ENCODE peak calls at places on chromosomes 13 and 19, in six cellular contexts. X is colonic mucosa; F is stimulated activated CD4-positive, alpha-beta T cell treated with anti-CD3 and anti-CD28 coated beads, Interleukin-4, amount 100 ng/mL, for 48 hours; S is left colon; U is stimulated activated naive CD8-positive, alpha-beta T cell treated with anti-CD3 and anti-CD28 coated beads, Interleukin-15, amount 100 ng/mL, for 72 hours; H is EL. V is an unnamed sample.

GRCh38 chr19:49447485-49448431 is 3.9 kb downstream of the PIH1D1 start:
- DNase-seq in X (peak), F (no peak), S (no peak), U (no peak), H (peak), V (no peak)

GRCh38 chr19:55962186-55962585 is 14.6 kb downstream of the NLRP8 start:
- DNase-seq in X (no peak), F (no peak), S (no peak), U (no peak), H (peak), V (no peak)

GRCh38 chr13:47671762-47672161 is 329.3 kb downstream of the SUCLA2 start:
- DNase-seq in X (no peak), F (no peak), S (no peak), U (no peak), H (no peak), V (no peak)

GRCh38 chr13:65093352-65093751 is 2136.8 kb downstream of the PCDH9 start:
- DNase-seq in X (no peak), F (no peak), S (no peak), U (no peak), H (no peak), V (no peak)

GRCh38 chr13:91046715-91047327 is 300.7 kb upstream of the MIR17HG start:
- DNase-seq in X (no peak), F (no peak), S (no peak), U (no peak), H (no peak), V (no peak)

GRCh38 chr19:334296-335071 is 10.1 kb downstream of the MIER2 start:
- DNase-seq in X (no peak), F (no peak), S (no peak), U (no peak), H (peak), V (no peak)

GRCh38 chr19:5961969-5962945 is 15.7 kb downstream of the RANBP3 start:
- DNase-seq in X (peak), F (no peak), S (peak), U (peak), H (no peak), V (peak)

GRCh38 chr19:55158848-55159793 is 1.6 kb upstream of the TNNI3 start:
- DNase-seq in X (no peak), F (no peak), S (no peak), U (no peak), H (peak), V (no peak)

GRCh38 chr13:97879646-97880297 is 73.7 kb upstream of the IPO5 start:
- DNase-seq in X (no peak), F (no peak), S (no peak), U (no peak), H (peak), V (no peak)

GRCh38 chr13:32737111-32737571 is 150.9 kb downstream of the PDS5B start:
- DNase-seq in X (no peak), F (no peak), S (no peak), U (peak), H (no peak), V (peak)

GRCh38 chr19:37127999-37128820 is 44.3 kb downstream of the ZNF585A start:
- DNase-seq in X (no peak), F (no peak), S (no peak), U (no peak), H (no peak), V (no peak)

GRCh38 chr13:110360598-110360997 is 53.5 kb downstream of the COL4A2 start:
- DNase-seq in X (no peak), F (no peak), S (no peak), U (no peak), H (no peak), V (no peak)

GRCh38 chr19:21697698-21698097 is 69.7 kb downstream of the ZNF100 start:
- DNase-seq in X (no peak), F (no peak), S (no peak), U (no peak), H (no peak), V (no peak)

GRCh38 chr13:20547479-20547908 is 19.5 kb upstream of the IFT88 start:
- DNase-seq in X (peak), F (no peak), S (peak), U (no peak), H (no peak), V (no peak)

GRCh38 chr19:49555600-49556411 is 24.6 kb downstream of the NOSIP start:
- DNase-seq in X (peak), F (peak), S (peak), U (peak), H (peak), V (peak)

GRCh38 chr19:50602935-50603334 is 34.7 kb upstream of the LRRC4B start:
- DNase-seq in X (no peak), F (no peak), S (no peak), U (no peak), H (no peak), V (no peak)

GRCh38 chr13:98524391-98524790 is 52.5 kb downstream of the STK24 start:
- DNase-seq in X (no peak), F (no peak), S (no peak), U (no peak), H (no peak), V (peak)

GRCh38 chr13:112822851-112823250 is 133.0 kb downstream of the ATP11A start:
- DNase-seq in X (no peak), F (no peak), S (no peak), U (no peak), H (no peak), V (no peak)

GRCh38 chr19:20103091-20103501 is 25.3 kb downstream of the ZNF90 start:
- DNase-seq in X (no peak), F (no peak), S (no peak), U (no peak), H (peak), V (no peak)

GRCh38 chr13:43058836-43059235 is 35.5 kb downstream of the DNAJC15 start:
- DNase-seq in X (no peak), F (no peak), S (no peak), U (no peak), H (no peak), V (no peak)

GRCh38 chr19:55165952-55166529 is 372 bp downstream of the DNAAF3 start:
- DNase-seq in X (peak), F (no peak), S (peak), U (peak), H (peak), V (peak)

GRCh38 chr13:41960195-41960699 is 662 bp downstream of the VWA8 start:
- DNase-seq in X (no peak), F (no peak), S (no peak), U (no peak), H (peak), V (no peak)

GRCh38 chr19:19539738-19540703 is 2.0 kb downstream of the CILP2 start:
- DNase-seq in X (peak), F (peak), S (peak), U (peak), H (peak), V (peak)

GRCh38 chr19:21398851-21399250 is 1.9 kb downstream of the ZNF493 start:
- DNase-seq in X (no peak), F (no peak), S (no peak), U (no peak), H (no peak), V (no peak)

GRCh38 chr19:1935484-1936208 is 5.3 kb upstream of the CSNK1G2 start:
- DNase-seq in X (no peak), F (no peak), S (no peak), U (no peak), H (peak), V (no peak)

GRCh38 chr13:34346626-34347025 is 528.7 kb downstream of the RFC3 start:
- DNase-seq in X (no peak), F (no peak), S (no peak), U (no peak), H (peak), V (no peak)

GRCh38 chr13:55517312-55517711 is 1623.4 kb upstream of the PRR20A start:
- DNase-seq in X (no peak), F (no peak), S (no peak), U (no peak), H (no peak), V (no peak)

GRCh38 chr19:16229322-16229641 is 31.6 kb downstream of the AP1M1 start:
- DNase-seq in X (no peak), F (no peak), S (no peak), U (no peak), H (no peak), V (no peak)

GRCh38 chr13:54859827-54860226 is 1831.2 kb downstream of the OLFM4 start:
- DNase-seq in X (no peak), F (no peak), S (no peak), U (no peak), H (no peak), V (no peak)

GRCh38 chr19:16928916-16929315 is 40.1 kb downstream of the F2RL3 start:
- DNase-seq in X (no peak), F (no peak), S (no peak), U (no peak), H (no peak), V (no peak)

GRCh38 chr13:76732367-76732766 is 153.8 kb downstream of the KCTD12 start:
- DNase-seq in X (no peak), F (no peak), S (no peak), U (no peak), H (no peak), V (no peak)

GRCh38 chr19:38727868-38728660 is 16.2 kb downstream of the CAPN12 start:
- DNase-seq in X (no peak), F (no peak), S (peak), U (no peak), H (no peak), V (no peak)

GRCh38 chr19:56837004-56837403 is 3.5 kb downstream of the PEG3 start:
- DNase-seq in X (no peak), F (no peak), S (no peak), U (no peak), H (no peak), V (no peak)

GRCh38 chr13:100203696-100204367 is 114.9 kb downstream of the PCCA start:
- DNase-seq in X (no peak), F (no peak), S (no peak), U (no peak), H (peak), V (peak)

V was measured in CD4-positive, alpha-beta memory T cell.